ENCODE peak calls at places on chromosomes 11 and 22, in ten cellular contexts. D is stomach; S is OCI-LY7; U is ovary; X is AG04450; N is CD4-positive, alpha-beta T cell; Z is A673; C is CD4-positive, alpha-beta memory T cell; Q is A549; B is MM.1S. F is an unnamed sample.

GRCh38 chr11:128334311-128335044 is 252.9 kb downstream of the ETS1 start:
- DNase-seq in D (no peak), S (no peak), U (peak), X (no peak), N (no peak), Z (no peak), C (no peak), Q (no peak), B (no peak), F (peak)

GRCh38 chr22:46737105-46737975 is 712 bp downstream of the CERK start:
- DNase-seq in D (no peak), S (peak), U (peak), X (no peak), N (peak), Z (peak), C (peak), Q (peak), B (peak), F (peak)

GRCh38 chr11:111947143-111947542 is 10.0 kb downstream of the DIXDC1 start:
- DNase-seq in D (no peak), S (peak), U (no peak), X (no peak), N (no peak), Z (no peak), C (no peak), Q (no peak), B (no peak), F (no peak)

GRCh38 chr11:94641167-94641761 is 74.1 kb downstream of the PIWIL4 start:
- DNase-seq in D (no peak), S (no peak), U (no peak), X (no peak), N (no peak), Z (no peak), C (no peak), Q (no peak), B (no peak), F (peak)

GRCh38 chr11:94171693-94172440 is 43.2 kb downstream of the PANX1 start:
- DNase-seq in D (peak), S (peak), U (peak), X (no peak), N (no peak), Z (peak), C (no peak), Q (peak), B (peak), F (peak)

GRCh38 chr11:42296910-42297309 is 837.5 kb upstream of the LRRC4C start:
- DNase-seq in D (no peak), S (no peak), U (no peak), X (no peak), N (no peak), Z (no peak), C (no peak), Q (no peak), B (no peak), F (no peak)

GRCh38 chr11:15609445-15609844 is 494.7 kb downstream of the INSC start:
- DNase-seq in D (no peak), S (no peak), U (no peak), X (no peak), N (no peak), Z (no peak), C (no peak), Q (no peak), B (no peak), F (no peak)

GRCh38 chr11:8828055-8828454 is 82.9 kb upstream of the AKIP1 start:
- DNase-seq in D (no peak), S (no peak), U (no peak), X (no peak), N (no peak), Z (no peak), C (no peak), Q (no peak), B (no peak), F (no peak)

GRCh38 chr22:36368359-36368983 is 19.3 kb downstream of the MYH9 start:
- DNase-seq in D (no peak), S (no peak), U (no peak), X (peak), N (no peak), Z (peak), C (no peak), Q (no peak), B (no peak), F (peak)

GRCh38 chr11:26649884-26650283 is 72.0 kb downstream of the SLC5A12 start:
- DNase-seq in D (peak), S (peak), U (no peak), X (peak), N (no peak), Z (peak), C (no peak), Q (peak), B (peak), F (peak)

GRCh38 chr11:60252709-60253108 is 9.8 kb upstream of the MS4A4E start:
- DNase-seq in D (no peak), S (no peak), U (no peak), X (no peak), N (no peak), Z (no peak), C (no peak), Q (no peak), B (no peak), F (no peak)

GRCh38 chr11:17352925-17353227 is 1.3 kb downstream of the NCR3LG1 start:
- DNase-seq in D (peak), S (peak), U (peak), X (no peak), N (peak), Z (peak), C (no peak), Q (peak), B (peak), F (peak)

GRCh38 chr11:46248270-46249102 is 29.0 kb upstream of the CREB3L1 start:
- DNase-seq in D (no peak), S (no peak), U (no peak), X (peak), N (no peak), Z (peak), C (no peak), Q (peak), B (no peak), F (no peak)

DNA sequence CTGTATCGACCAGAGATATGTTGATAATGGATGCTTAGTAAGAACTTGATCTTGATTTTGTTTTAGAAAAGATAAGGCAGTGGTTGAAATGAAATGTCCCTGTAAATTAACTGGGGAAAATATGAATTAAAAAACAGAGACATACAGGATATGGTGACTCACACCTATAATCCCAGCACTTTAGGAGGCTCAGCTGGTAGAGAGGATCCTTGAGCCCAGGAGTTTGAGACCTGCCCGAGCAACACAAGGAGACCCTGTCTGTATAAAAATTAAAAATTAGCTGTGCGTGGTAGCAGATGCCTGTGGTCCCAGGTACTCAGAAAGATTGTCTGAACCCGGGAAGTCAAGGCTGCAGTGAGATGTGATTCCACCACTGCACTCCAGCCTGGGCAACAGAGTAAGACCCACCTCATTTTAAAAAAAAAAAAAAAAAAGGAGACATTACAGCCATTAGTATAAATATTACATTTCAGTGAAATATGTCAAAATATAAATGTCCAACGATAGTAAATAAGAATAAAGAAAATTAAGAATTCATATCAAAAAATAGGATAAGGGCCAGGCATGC is 4.6 kb downstream of the PICALM start:
- DNase-seq in D (no peak), S (no peak), U (no peak), X (no peak), N (no peak), Z (peak), C (no peak), Q (no peak), B (no peak), F (no peak)
- H3K27ac ChIP-seq in D (peak), S (no peak), U (no peak), X (no peak), N (no peak), Z (peak), C (peak), Q (peak), B (no peak), F (no peak)

DNA sequence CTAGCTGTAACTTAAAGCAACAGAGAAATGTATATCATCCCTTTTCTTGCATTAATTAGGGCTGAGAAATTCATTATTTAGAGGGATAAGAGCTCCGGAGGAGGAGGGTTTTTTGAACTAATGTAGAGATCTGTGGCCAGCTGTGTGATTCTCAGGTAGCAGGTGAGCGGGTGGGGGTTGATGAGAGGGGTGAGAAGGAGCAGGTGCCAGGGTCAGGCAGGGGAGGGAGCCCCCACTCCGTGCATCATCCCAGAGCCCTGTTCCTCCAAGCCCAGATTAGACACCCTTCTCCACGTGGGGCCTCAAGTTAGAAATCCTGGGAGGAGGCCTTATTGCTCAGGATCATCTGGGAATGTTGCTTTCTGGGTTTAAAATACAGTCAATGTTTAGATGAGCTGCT is 24.9 kb downstream of the ZBTB16 start:
- DNase-seq in D (no peak), S (no peak), U (no peak), X (no peak), N (no peak), Z (no peak), C (no peak), Q (no peak), B (no peak), F (no peak)
- H3K27ac ChIP-seq in D (no peak), S (no peak), U (no peak), X (no peak), N (no peak), Z (no peak), C (no peak), Q (no peak), B (no peak), F (no peak)

GRCh38 chr11:122180435-122180834 is 64.4 kb upstream of the BLID start:
- DNase-seq in D (no peak), S (no peak), U (no peak), X (peak), N (no peak), Z (peak), C (no peak), Q (no peak), B (no peak), F (peak)

GRCh38 chr11:122186439-122187080 is 70.5 kb upstream of the BLID start:
- DNase-seq in D (no peak), S (no peak), U (no peak), X (peak), N (no peak), Z (peak), C (no peak), Q (no peak), B (no peak), F (peak)

GRCh38 chr11:122181893-122182292 is 65.9 kb upstream of the BLID start:
- DNase-seq in D (no peak), S (no peak), U (no peak), X (no peak), N (no peak), Z (peak), C (no peak), Q (no peak), B (no peak), F (no peak)

GRCh38 chr11:122181372-122181771 is 65.4 kb upstream of the BLID start:
- DNase-seq in D (no peak), S (no peak), U (no peak), X (no peak), N (no peak), Z (no peak), C (no peak), Q (no peak), B (no peak), F (no peak)

GRCh38 chr11:122183933-122184332 is 67.9 kb upstream of the BLID start:
- DNase-seq in D (no peak), S (no peak), U (no peak), X (no peak), N (no peak), Z (no peak), C (no peak), Q (no peak), B (no peak), F (no peak)
- H3K27ac ChIP-seq in D (no peak), S (no peak), U (no peak), X (no peak), N (no peak), Z (no peak), C (no peak), Q (peak), B (no peak), F (no peak)

GRCh38 chr11:69121621-69122336 is 34.0 kb upstream of the SMIM38 start:
- DNase-seq in D (no peak), S (no peak), U (no peak), X (no peak), N (no peak), Z (no peak), C (no peak), Q (peak), B (no peak), F (no peak)
- H3K27ac ChIP-seq in D (peak), S (no peak), U (no peak), X (no peak), N (no peak), Z (no peak), C (peak), Q (peak), B (no peak), F (no peak)

GRCh38 chr11:7576671-7577225 is 62.9 kb downstream of the PPFIBP2 start:
- DNase-seq in D (no peak), S (no peak), U (no peak), X (no peak), N (no peak), Z (peak), C (no peak), Q (no peak), B (no peak), F (peak)

GRCh38 chr11:7573558-7574296 is 59.9 kb downstream of the PPFIBP2 start:
- DNase-seq in D (peak), S (no peak), U (no peak), X (no peak), N (no peak), Z (no peak), C (no peak), Q (no peak), B (no peak), F (no peak)

GRCh38 chr11:7573193-7573557 is 59.4 kb downstream of the PPFIBP2 start:
- DNase-seq in D (no peak), S (no peak), U (no peak), X (no peak), N (no peak), Z (no peak), C (no peak), Q (no peak), B (no peak), F (no peak)

GRCh38 chr11:7575841-7576451 is 62.1 kb downstream of the PPFIBP2 start:
- DNase-seq in D (peak), S (no peak), U (no peak), X (no peak), N (peak), Z (no peak), C (no peak), Q (peak), B (peak), F (no peak)

GRCh38 chr11:7574491-7575129 is 60.8 kb downstream of the PPFIBP2 start:
- DNase-seq in D (no peak), S (no peak), U (no peak), X (no peak), N (no peak), Z (no peak), C (no peak), Q (no peak), B (no peak), F (no peak)
- H3K27ac ChIP-seq in D (peak), S (no peak), U (no peak), X (no peak), N (no peak), Z (no peak), C (no peak), Q (peak), B (no peak), F (no peak)

GRCh38 chr22:17733484-17733883 is 40.8 kb downstream of the BID start:
- DNase-seq in D (no peak), S (no peak), U (no peak), X (no peak), N (no peak), Z (no peak), C (no peak), Q (no peak), B (no peak), F (no peak)
- H3K27ac ChIP-seq in D (no peak), S (no peak), U (no peak), X (no peak), N (peak), Z (no peak), C (no peak), Q (no peak), B (no peak), F (no peak)

GRCh38 chr11:12915093-12915492 is 94.0 kb upstream of the RASSF10 start:
- DNase-seq in D (no peak), S (no peak), U (no peak), X (no peak), N (no peak), Z (no peak), C (no peak), Q (no peak), B (no peak), F (no peak)
- H3K27ac ChIP-seq in D (no peak), S (no peak), U (no peak), X (no peak), N (no peak), Z (no peak), C (no peak), Q (no peak), B (no peak), F (no peak)

GRCh38 chr11:30583505-30584280 is 2.5 kb downstream of the MPPED2 start:
- DNase-seq in D (no peak), S (no peak), U (peak), X (no peak), N (no peak), Z (no peak), C (no peak), Q (no peak), B (no peak), F (peak)
- H3K27ac ChIP-seq in D (no peak), S (no peak), U (no peak), X (no peak), N (no peak), Z (no peak), C (no peak), Q (no peak), B (no peak), F (peak)

GRCh38 chr11:32895471-32895870 is 2.9 kb downstream of the QSER1 start:
- DNase-seq in D (no peak), S (no peak), U (no peak), X (no peak), N (no peak), Z (no peak), C (no peak), Q (no peak), B (no peak), F (no peak)
- H3K27ac ChIP-seq in D (no peak), S (no peak), U (no peak), X (no peak), N (no peak), Z (no peak), C (no peak), Q (no peak), B (no peak), F (peak)

F was measured in cardiac muscle cell.